ENCODE peak calls at places on chromosomes 5 and 9, in seven cellular contexts. One of them, this sample, is unnamed.

GRCh38 chr5:62431735-62432617 is 19.4 kb downstream of the IPO11 start:
- DNase-seq in AG09319: no peak
- DNase-seq in progenitor cell of endocrine pancreas: no peak
- DNase-seq in CD8-positive, alpha-beta T cell: no peak
- DNase-seq in amniotic stem cell: no peak
- DNase-seq in heart left ventricle: no peak
- DNase-seq in stimulated activated CD8-positive, alpha-beta memory T cell treated with anti-CD3 and anti-CD28 coated beads, Interleukin-4, amount 100 ng/mL, for 1 hour: no peak
- DNase-seq in this sample: no peak

GRCh38 chr9:102497709-102498108 is 497.4 kb upstream of the CYLC2 start:
- DNase-seq in AG09319: no peak
- DNase-seq in progenitor cell of endocrine pancreas: no peak
- DNase-seq in heart left ventricle: no peak
- DNase-seq in amniotic stem cell: no peak
- DNase-seq in stimulated activated CD8-positive, alpha-beta memory T cell treated with anti-CD3 and anti-CD28 coated beads, Interleukin-4, amount 100 ng/mL, for 1 hour: no peak
- DNase-seq in CD8-positive, alpha-beta T cell: no peak
- DNase-seq in this sample: no peak

GRCh38 chr5:38441730-38442573 is 114.5 kb downstream of the LIFR start:
- DNase-seq in CD8-positive, alpha-beta T cell: peak; percentile 82
- DNase-seq in stimulated activated CD8-positive, alpha-beta memory T cell treated with anti-CD3 and anti-CD28 coated beads, Interleukin-4, amount 100 ng/mL, for 1 hour: peak; percentile 64
- DNase-seq in amniotic stem cell: peak; percentile 86
- DNase-seq in AG09319: peak; percentile 73
- DNase-seq in heart left ventricle: peak; percentile 88
- DNase-seq in progenitor cell of endocrine pancreas: peak; percentile 79
- DNase-seq in this sample: peak; percentile 49

GRCh38 chr5:150138551-150139265 is 16.9 kb downstream of the PDGFRB start:
- DNase-seq in progenitor cell of endocrine pancreas: peak; percentile 46
- DNase-seq in AG09319: no peak
- DNase-seq in CD8-positive, alpha-beta T cell: no peak
- DNase-seq in heart left ventricle: peak; percentile 68
- DNase-seq in amniotic stem cell: peak; percentile 73
- DNase-seq in stimulated activated CD8-positive, alpha-beta memory T cell treated with anti-CD3 and anti-CD28 coated beads, Interleukin-4, amount 100 ng/mL, for 1 hour: no peak
- DNase-seq in this sample: no peak

GRCh38 chr9:126509718-126510117 is 104.0 kb upstream of the LMX1B start:
- DNase-seq in AG09319: no peak
- DNase-seq in progenitor cell of endocrine pancreas: no peak
- DNase-seq in amniotic stem cell: no peak
- DNase-seq in stimulated activated CD8-positive, alpha-beta memory T cell treated with anti-CD3 and anti-CD28 coated beads, Interleukin-4, amount 100 ng/mL, for 1 hour: no peak
- DNase-seq in heart left ventricle: no peak
- DNase-seq in CD8-positive, alpha-beta T cell: no peak
- DNase-seq in this sample: no peak

GRCh38 chr5:22044229-22044628 is 808.9 kb downstream of the CDH12 start:
- DNase-seq in AG09319: no peak
- DNase-seq in heart left ventricle: no peak
- DNase-seq in CD8-positive, alpha-beta T cell: no peak
- DNase-seq in progenitor cell of endocrine pancreas: no peak
- DNase-seq in amniotic stem cell: no peak
- DNase-seq in stimulated activated CD8-positive, alpha-beta memory T cell treated with anti-CD3 and anti-CD28 coated beads, Interleukin-4, amount 100 ng/mL, for 1 hour: no peak
- DNase-seq in this sample: no peak

GRCh38 chr5:35651002-35651756 is 33.5 kb downstream of the SPEF2 start:
- DNase-seq in stimulated activated CD8-positive, alpha-beta memory T cell treated with anti-CD3 and anti-CD28 coated beads, Interleukin-4, amount 100 ng/mL, for 1 hour: peak; percentile 32
- DNase-seq in amniotic stem cell: peak; percentile 18
- DNase-seq in progenitor cell of endocrine pancreas: no peak
- DNase-seq in heart left ventricle: no peak
- DNase-seq in CD8-positive, alpha-beta T cell: peak; percentile 63
- DNase-seq in AG09319: peak; percentile 32
- DNase-seq in this sample: peak; percentile 4

GRCh38 chr5:142201471-142201887 is 92.9 kb downstream of the NDFIP1 start:
- DNase-seq in progenitor cell of endocrine pancreas: no peak
- DNase-seq in heart left ventricle: no peak
- DNase-seq in amniotic stem cell: no peak
- DNase-seq in AG09319: peak; percentile 31
- DNase-seq in CD8-positive, alpha-beta T cell: no peak
- DNase-seq in stimulated activated CD8-positive, alpha-beta memory T cell treated with anti-CD3 and anti-CD28 coated beads, Interleukin-4, amount 100 ng/mL, for 1 hour: no peak
- DNase-seq in this sample: no peak

GRCh38 chr5:40383719-40384651 is 295.7 kb upstream of the PTGER4 start:
- DNase-seq in CD8-positive, alpha-beta T cell: no peak
- DNase-seq in AG09319: no peak
- DNase-seq in stimulated activated CD8-positive, alpha-beta memory T cell treated with anti-CD3 and anti-CD28 coated beads, Interleukin-4, amount 100 ng/mL, for 1 hour: no peak
- DNase-seq in amniotic stem cell: peak; percentile 48
- DNase-seq in progenitor cell of endocrine pancreas: no peak
- DNase-seq in heart left ventricle: no peak
- DNase-seq in this sample: no peak

GRCh38 chr9:69193685-69194032 is 19.6 kb downstream of the TJP2 start:
- DNase-seq in heart left ventricle: no peak
- DNase-seq in CD8-positive, alpha-beta T cell: no peak
- DNase-seq in amniotic stem cell: no peak
- DNase-seq in progenitor cell of endocrine pancreas: no peak
- DNase-seq in AG09319: no peak
- DNase-seq in stimulated activated CD8-positive, alpha-beta memory T cell treated with anti-CD3 and anti-CD28 coated beads, Interleukin-4, amount 100 ng/mL, for 1 hour: no peak
- DNase-seq in this sample: no peak

GRCh38 chr9:136695435-136695895 is 8.2 kb upstream of the AGPAT2 start:
- DNase-seq in heart left ventricle: peak; percentile 49
- DNase-seq in progenitor cell of endocrine pancreas: no peak
- DNase-seq in amniotic stem cell: no peak
- DNase-seq in stimulated activated CD8-positive, alpha-beta memory T cell treated with anti-CD3 and anti-CD28 coated beads, Interleukin-4, amount 100 ng/mL, for 1 hour: no peak
- DNase-seq in CD8-positive, alpha-beta T cell: no peak
- DNase-seq in AG09319: no peak
- DNase-seq in this sample: no peak

GRCh38 chr9:134455951-134456739 is 129.9 kb downstream of the RXRA start:
- DNase-seq in progenitor cell of endocrine pancreas: no peak
- DNase-seq in heart left ventricle: peak; percentile 91
- DNase-seq in stimulated activated CD8-positive, alpha-beta memory T cell treated with anti-CD3 and anti-CD28 coated beads, Interleukin-4, amount 100 ng/mL, for 1 hour: peak; percentile 48
- DNase-seq in amniotic stem cell: peak; percentile 96
- DNase-seq in CD8-positive, alpha-beta T cell: peak; percentile 73
- DNase-seq in AG09319: peak; percentile 99
- DNase-seq in this sample: peak; percentile 66

GRCh38 chr9:69452110-69452780 is 127.2 kb downstream of the ENTREP1 start:
- DNase-seq in CD8-positive, alpha-beta T cell: no peak
- DNase-seq in AG09319: no peak
- DNase-seq in heart left ventricle: no peak
- DNase-seq in progenitor cell of endocrine pancreas: no peak
- DNase-seq in amniotic stem cell: no peak
- DNase-seq in stimulated activated CD8-positive, alpha-beta memory T cell treated with anti-CD3 and anti-CD28 coated beads, Interleukin-4, amount 100 ng/mL, for 1 hour: no peak
- DNase-seq in this sample: no peak

GRCh38 chr9:69976165-69976564 is 67.5 kb upstream of the MAMDC2 start:
- DNase-seq in AG09319: peak; percentile 41
- DNase-seq in amniotic stem cell: peak; percentile 43
- DNase-seq in CD8-positive, alpha-beta T cell: no peak
- DNase-seq in stimulated activated CD8-positive, alpha-beta memory T cell treated with anti-CD3 and anti-CD28 coated beads, Interleukin-4, amount 100 ng/mL, for 1 hour: no peak
- DNase-seq in progenitor cell of endocrine pancreas: no peak
- DNase-seq in heart left ventricle: no peak
- DNase-seq in this sample: no peak

GRCh38 chr5:129392681-129393080 is 67.4 kb upstream of the ADAMTS19 start:
- DNase-seq in CD8-positive, alpha-beta T cell: no peak
- DNase-seq in AG09319: no peak
- DNase-seq in progenitor cell of endocrine pancreas: no peak
- DNase-seq in heart left ventricle: no peak
- DNase-seq in amniotic stem cell: no peak
- DNase-seq in stimulated activated CD8-positive, alpha-beta memory T cell treated with anti-CD3 and anti-CD28 coated beads, Interleukin-4, amount 100 ng/mL, for 1 hour: no peak
- DNase-seq in this sample: no peak

GRCh38 chr5:110306650-110307049 is 419.8 kb downstream of the TMEM232 start:
- DNase-seq in heart left ventricle: no peak
- DNase-seq in CD8-positive, alpha-beta T cell: no peak
- DNase-seq in stimulated activated CD8-positive, alpha-beta memory T cell treated with anti-CD3 and anti-CD28 coated beads, Interleukin-4, amount 100 ng/mL, for 1 hour: no peak
- DNase-seq in amniotic stem cell: no peak
- DNase-seq in AG09319: no peak
- DNase-seq in progenitor cell of endocrine pancreas: no peak
- DNase-seq in this sample: no peak

GRCh38 chr9:122402403-122403268 is 31.8 kb downstream of the PTGS1 start:
- DNase-seq in heart left ventricle: no peak
- DNase-seq in AG09319: peak; percentile 97
- DNase-seq in stimulated activated CD8-positive, alpha-beta memory T cell treated with anti-CD3 and anti-CD28 coated beads, Interleukin-4, amount 100 ng/mL, for 1 hour: no peak
- DNase-seq in progenitor cell of endocrine pancreas: no peak
- DNase-seq in CD8-positive, alpha-beta T cell: no peak
- DNase-seq in amniotic stem cell: peak; percentile 99
- DNase-seq in this sample: no peak

GRCh38 chr9:114002271-114002985 is 75.7 kb downstream of the AMBP start:
- DNase-seq in heart left ventricle: no peak
- DNase-seq in AG09319: no peak
- DNase-seq in stimulated activated CD8-positive, alpha-beta memory T cell treated with anti-CD3 and anti-CD28 coated beads, Interleukin-4, amount 100 ng/mL, for 1 hour: no peak
- DNase-seq in amniotic stem cell: no peak
- DNase-seq in progenitor cell of endocrine pancreas: peak; percentile 1
- DNase-seq in CD8-positive, alpha-beta T cell: no peak
- DNase-seq in this sample: no peak

GRCh38 chr5:123752576-123752975 is 240.6 kb downstream of the CSNK1G3 start:
- DNase-seq in stimulated activated CD8-positive, alpha-beta memory T cell treated with anti-CD3 and anti-CD28 coated beads, Interleukin-4, amount 100 ng/mL, for 1 hour: no peak
- DNase-seq in AG09319: peak; percentile 53
- DNase-seq in progenitor cell of endocrine pancreas: no peak
- DNase-seq in heart left ventricle: no peak
- DNase-seq in CD8-positive, alpha-beta T cell: no peak
- DNase-seq in amniotic stem cell: peak; percentile 52
- DNase-seq in this sample: peak; percentile 20

GRCh38 chr5:91381774-91382492 is 1.2 kb downstream of the ARRDC3 start:
- DNase-seq in heart left ventricle: peak; percentile 68
- DNase-seq in progenitor cell of endocrine pancreas: peak; percentile 51
- DNase-seq in AG09319: peak; percentile 77
- DNase-seq in amniotic stem cell: peak; percentile 71
- DNase-seq in CD8-positive, alpha-beta T cell: peak; percentile 73
- DNase-seq in stimulated activated CD8-positive, alpha-beta memory T cell treated with anti-CD3 and anti-CD28 coated beads, Interleukin-4, amount 100 ng/mL, for 1 hour: peak; percentile 44
- DNase-seq in this sample: no peak

GRCh38 chr5:112346411-112347044 is 72.5 kb downstream of the EPB41L4A start:
- DNase-seq in amniotic stem cell: no peak
- DNase-seq in heart left ventricle: no peak
- DNase-seq in stimulated activated CD8-positive, alpha-beta memory T cell treated with anti-CD3 and anti-CD28 coated beads, Interleukin-4, amount 100 ng/mL, for 1 hour: no peak
- DNase-seq in CD8-positive, alpha-beta T cell: no peak
- DNase-seq in AG09319: no peak
- DNase-seq in progenitor cell of endocrine pancreas: no peak
- DNase-seq in this sample: no peak

GRCh38 chr9:77218612-77219011 is 41.3 kb downstream of the VPS13A start:
- DNase-seq in amniotic stem cell: no peak
- DNase-seq in AG09319: no peak
- DNase-seq in progenitor cell of endocrine pancreas: no peak
- DNase-seq in CD8-positive, alpha-beta T cell: no peak
- DNase-seq in stimulated activated CD8-positive, alpha-beta memory T cell treated with anti-CD3 and anti-CD28 coated beads, Interleukin-4, amount 100 ng/mL, for 1 hour: no peak
- DNase-seq in heart left ventricle: no peak
- DNase-seq in this sample: no peak

GRCh38 chr9:72855890-72856523 is 96.8 kb downstream of the ALDH1A1 start:
- DNase-seq in amniotic stem cell: no peak
- DNase-seq in AG09319: no peak
- DNase-seq in heart left ventricle: no peak
- DNase-seq in stimulated activated CD8-positive, alpha-beta memory T cell treated with anti-CD3 and anti-CD28 coated beads, Interleukin-4, amount 100 ng/mL, for 1 hour: no peak
- DNase-seq in CD8-positive, alpha-beta T cell: no peak
- DNase-seq in progenitor cell of endocrine pancreas: no peak
- DNase-seq in this sample: no peak

GRCh38 chr9:87549774-87550173 is 52.1 kb downstream of the DAPK1 start:
- DNase-seq in heart left ventricle: no peak
- DNase-seq in progenitor cell of endocrine pancreas: no peak
- DNase-seq in CD8-positive, alpha-beta T cell: no peak
- DNase-seq in stimulated activated CD8-positive, alpha-beta memory T cell treated with anti-CD3 and anti-CD28 coated beads, Interleukin-4, amount 100 ng/mL, for 1 hour: no peak
- DNase-seq in amniotic stem cell: no peak
- DNase-seq in AG09319: no peak
- DNase-seq in this sample: no peak

GRCh38 chr5:59661939-59662615 is 231.4 kb downstream of the PDE4D start:
- DNase-seq in amniotic stem cell: no peak
- DNase-seq in stimulated activated CD8-positive, alpha-beta memory T cell treated with anti-CD3 and anti-CD28 coated beads, Interleukin-4, amount 100 ng/mL, for 1 hour: no peak
- DNase-seq in progenitor cell of endocrine pancreas: no peak
- DNase-seq in AG09319: no peak
- DNase-seq in CD8-positive, alpha-beta T cell: no peak
- DNase-seq in heart left ventricle: no peak
- DNase-seq in this sample: no peak

GRCh38 chr9:92151691-92152393 is 36.6 kb upstream of the SPTLC1 start:
- DNase-seq in stimulated activated CD8-positive, alpha-beta memory T cell treated with anti-CD3 and anti-CD28 coated beads, Interleukin-4, amount 100 ng/mL, for 1 hour: no peak
- DNase-seq in AG09319: no peak
- DNase-seq in amniotic stem cell: no peak
- DNase-seq in progenitor cell of endocrine pancreas: no peak
- DNase-seq in CD8-positive, alpha-beta T cell: no peak
- DNase-seq in heart left ventricle: no peak
- DNase-seq in this sample: peak; percentile 33

GRCh38 chr5:78509884-78510769 is 138.4 kb downstream of the LHFPL2 start:
- DNase-seq in CD8-positive, alpha-beta T cell: peak; percentile 26
- DNase-seq in heart left ventricle: peak; percentile 85
- DNase-seq in amniotic stem cell: no peak
- DNase-seq in stimulated activated CD8-positive, alpha-beta memory T cell treated with anti-CD3 and anti-CD28 coated beads, Interleukin-4, amount 100 ng/mL, for 1 hour: no peak
- DNase-seq in progenitor cell of endocrine pancreas: peak; percentile 39
- DNase-seq in AG09319: no peak
- DNase-seq in this sample: no peak

GRCh38 chr5:78569441-78569840 is 79.1 kb downstream of the LHFPL2 start:
- DNase-seq in stimulated activated CD8-positive, alpha-beta memory T cell treated with anti-CD3 and anti-CD28 coated beads, Interleukin-4, amount 100 ng/mL, for 1 hour: no peak
- DNase-seq in progenitor cell of endocrine pancreas: no peak
- DNase-seq in CD8-positive, alpha-beta T cell: no peak
- DNase-seq in AG09319: peak; percentile 89
- DNase-seq in heart left ventricle: peak; percentile 51
- DNase-seq in amniotic stem cell: no peak
- DNase-seq in this sample: no peak

GRCh38 chr5:138829341-138829740 is 45.8 kb downstream of the LRRTM2 start:
- DNase-seq in progenitor cell of endocrine pancreas: no peak
- DNase-seq in CD8-positive, alpha-beta T cell: no peak
- DNase-seq in heart left ventricle: no peak
- DNase-seq in stimulated activated CD8-positive, alpha-beta memory T cell treated with anti-CD3 and anti-CD28 coated beads, Interleukin-4, amount 100 ng/mL, for 1 hour: no peak
- DNase-seq in AG09319: no peak
- DNase-seq in amniotic stem cell: no peak
- DNase-seq in this sample: no peak

GRCh38 chr9:111300140-111300735 is 29.8 kb downstream of the OR2K2 start:
- DNase-seq in progenitor cell of endocrine pancreas: no peak
- DNase-seq in AG09319: no peak
- DNase-seq in heart left ventricle: no peak
- DNase-seq in amniotic stem cell: no peak
- DNase-seq in CD8-positive, alpha-beta T cell: no peak
- DNase-seq in stimulated activated CD8-positive, alpha-beta memory T cell treated with anti-CD3 and anti-CD28 coated beads, Interleukin-4, amount 100 ng/mL, for 1 hour: no peak
- DNase-seq in this sample: no peak

GRCh38 chr9:33175633-33176325 is 8.6 kb upstream of the B4GALT1 start:
- DNase-seq in amniotic stem cell: no peak
- DNase-seq in AG09319: no peak
- DNase-seq in heart left ventricle: no peak
- DNase-seq in progenitor cell of endocrine pancreas: no peak
- DNase-seq in CD8-positive, alpha-beta T cell: no peak
- DNase-seq in stimulated activated CD8-positive, alpha-beta memory T cell treated with anti-CD3 and anti-CD28 coated beads, Interleukin-4, amount 100 ng/mL, for 1 hour: no peak
- DNase-seq in this sample: no peak

GRCh38 chr9:14752871-14753270 is 30.3 kb upstream of the CER1 start:
- DNase-seq in CD8-positive, alpha-beta T cell: no peak
- DNase-seq in AG09319: no peak
- DNase-seq in stimulated activated CD8-positive, alpha-beta memory T cell treated with anti-CD3 and anti-CD28 coated beads, Interleukin-4, amount 100 ng/mL, for 1 hour: no peak
- DNase-seq in progenitor cell of endocrine pancreas: no peak
- DNase-seq in amniotic stem cell: no peak
- DNase-seq in heart left ventricle: no peak
- DNase-seq in this sample: no peak

GRCh38 chr5:140041492-140042421 is 1.3 kb downstream of the NRG2 start:
- DNase-seq in AG09319: no peak
- DNase-seq in progenitor cell of endocrine pancreas: peak; percentile 15
- DNase-seq in stimulated activated CD8-positive, alpha-beta memory T cell treated with anti-CD3 and anti-CD28 coated beads, Interleukin-4, amount 100 ng/mL, for 1 hour: no peak
- DNase-seq in heart left ventricle: peak; percentile 76
- DNase-seq in amniotic stem cell: no peak
- DNase-seq in CD8-positive, alpha-beta T cell: no peak
- DNase-seq in this sample: peak; percentile 47

This sample was measured in GOT3.